ENCODE peak calls at places on chromosomes 2 and 18, in nine cellular contexts. F is suprapubic skin, C is transverse colon, A is HCT116, G is gastrocnemius medialis, S is heart left ventricle, R is esophagus squamous epithelium, B is body of pancreas, D is stomach. V is an unnamed sample.

GRCh38 chr18:23442958-23443357 is 10.1 kb upstream of the RIOK3 start:
- DNase-seq in F (no peak), C (no peak), A (no peak), G (no peak), S (no peak), R (no peak), B (no peak), D (no peak), V (no peak)

GRCh38 chr2:163401481-163401880 is 334.3 kb downstream of the FIGN start:
- DNase-seq in F (no peak), C (no peak), A (no peak), G (no peak), S (no peak), R (no peak), B (peak), D (no peak), V (no peak)

GRCh38 chr2:212228651-212229253 is 309.9 kb downstream of the ERBB4 start:
- DNase-seq in F (no peak), C (no peak), A (no peak), G (no peak), S (no peak), R (no peak), B (no peak), D (no peak), V (no peak)

GRCh38 chr18:44946529-44947113 is 265.9 kb downstream of the SETBP1 start:
- DNase-seq in F (no peak), C (no peak), A (no peak), G (no peak), S (no peak), R (no peak), B (no peak), D (no peak), V (no peak)

GRCh38 chr18:77547757-77548156 is 298.1 kb downstream of the GALR1 start:
- DNase-seq in F (no peak), C (peak), A (no peak), G (no peak), S (peak), R (no peak), B (peak), D (no peak), V (no peak)

GRCh38 chr18:13454363-13455150 is 236.0 kb downstream of the LDLRAD4 start:
- DNase-seq in F (no peak), C (no peak), A (no peak), G (no peak), S (no peak), R (no peak), B (no peak), D (peak), V (no peak)

GRCh38 chr2:204538179-204539009 is 6.9 kb upstream of the PARD3B start:
- DNase-seq in F (no peak), C (no peak), A (no peak), G (no peak), S (no peak), R (no peak), B (no peak), D (peak), V (no peak)

GRCh38 chr2:37982147-37982582 is 57.1 kb downstream of the RMDN2 start:
- DNase-seq in F (peak), C (peak), A (peak), G (peak), S (peak), R (no peak), B (peak), D (peak), V (peak)

GRCh38 chr2:200877443-200877842 is 11.4 kb downstream of the PPIL3 start:
- DNase-seq in F (no peak), C (no peak), A (no peak), G (no peak), S (no peak), R (no peak), B (no peak), D (no peak), V (no peak)

GRCh38 chr18:5588529-5588928 is 44.7 kb upstream of the EPB41L3 start:
- DNase-seq in F (no peak), C (no peak), A (no peak), G (no peak), S (no peak), R (no peak), B (no peak), D (no peak), V (no peak)

GRCh38 chr18:5294113-5294617 is 1.4 kb downstream of the ZBTB14 start:
- DNase-seq in F (no peak), C (peak), A (no peak), G (peak), S (no peak), R (peak), B (peak), D (peak), V (peak)

GRCh38 chr18:48934708-48935432 is 15.9 kb downstream of the SMAD7 start:
- DNase-seq in F (no peak), C (peak), A (no peak), G (peak), S (peak), R (no peak), B (peak), D (peak), V (no peak)

GRCh38 chr2:70477473-70477872 is 76.2 kb downstream of the TGFA start:
- DNase-seq in F (no peak), C (no peak), A (no peak), G (no peak), S (no peak), R (no peak), B (no peak), D (no peak), V (no peak)

GRCh38 chr2:165277295-165277694 is 38.1 kb downstream of the SCN2A start:
- DNase-seq in F (no peak), C (no peak), A (no peak), G (no peak), S (no peak), R (no peak), B (no peak), D (no peak), V (no peak)

GRCh38 chr2:203646961-203647360 is 59.5 kb upstream of the CD28 start:
- DNase-seq in F (no peak), C (no peak), A (no peak), G (no peak), S (no peak), R (no peak), B (no peak), D (no peak), V (no peak)

GRCh38 chr2:231726276-231726675 is 18.0 kb downstream of the PTMA start:
- DNase-seq in F (no peak), C (no peak), A (no peak), G (no peak), S (no peak), R (no peak), B (no peak), D (no peak), V (no peak)

GRCh38 chr2:129753261-129753660 is 226.2 kb upstream of the RAB6C start:
- DNase-seq in F (peak), C (no peak), A (no peak), G (no peak), S (no peak), R (no peak), B (no peak), D (no peak), V (no peak)

GRCh38 chr2:127873707-127874303 is 12.0 kb downstream of the AMMECR1L start:
- DNase-seq in F (no peak), C (no peak), A (no peak), G (no peak), S (no peak), R (no peak), B (no peak), D (no peak), V (no peak)

GRCh38 chr2:177917169-177917568 is 155.4 kb downstream of the PDE11A start:
- DNase-seq in F (no peak), C (no peak), A (no peak), G (no peak), S (no peak), R (no peak), B (no peak), D (no peak), V (no peak)

GRCh38 chr2:10057231-10058107 is 14.1 kb downstream of the KLF11 start:
- DNase-seq in F (no peak), C (peak), A (no peak), G (no peak), S (peak), R (no peak), B (peak), D (peak), V (no peak)

GRCh38 chr2:134917219-134917957 is 1.2 kb upstream of the CCNT2 start:
- DNase-seq in F (no peak), C (peak), A (no peak), G (peak), S (peak), R (no peak), B (peak), D (no peak), V (peak)

GRCh38 chr2:45013229-45014015 is 4.2 kb upstream of the SIX2 start:
- DNase-seq in F (no peak), C (no peak), A (no peak), G (no peak), S (no peak), R (no peak), B (no peak), D (no peak), V (no peak)

GRCh38 chr2:10901565-10901964 is 10.2 kb upstream of the KCNF1 start:
- DNase-seq in F (no peak), C (no peak), A (no peak), G (no peak), S (no peak), R (no peak), B (no peak), D (no peak), V (no peak)

GRCh38 chr2:74414913-74415761 is 6.3 kb downstream of the C2orf81 start:
- DNase-seq in F (no peak), C (peak), A (no peak), G (no peak), S (peak), R (no peak), B (peak), D (peak), V (peak)

GRCh38 chr2:54341656-54342055 is 85.6 kb upstream of the TSPYL6 start:
- DNase-seq in F (no peak), C (no peak), A (no peak), G (no peak), S (no peak), R (no peak), B (no peak), D (no peak), V (no peak)

GRCh38 chr2:55163895-55164509 is 68.1 kb downstream of the CLHC1 start:
- DNase-seq in F (no peak), C (no peak), A (no peak), G (no peak), S (no peak), R (no peak), B (peak), D (peak), V (no peak)

GRCh38 chr2:11669454-11670291 is at the start of gene NTSR2:
- DNase-seq in F (peak), C (peak), A (no peak), G (peak), S (peak), R (no peak), B (peak), D (peak), V (no peak)

GRCh38 chr18:48868468-48869466 is 82.0 kb downstream of the SMAD7 start:
- DNase-seq in F (no peak), C (peak), A (no peak), G (no peak), S (no peak), R (no peak), B (peak), D (peak), V (peak)

GRCh38 chr2:85577386-85578242 is at the start of gene VAMP8:
- DNase-seq in F (peak), C (peak), A (peak), G (peak), S (no peak), R (no peak), B (peak), D (peak), V (peak)

GRCh38 chr18:2293109-2293839 is 278.0 kb downstream of the METTL4 start:
- DNase-seq in F (no peak), C (no peak), A (no peak), G (no peak), S (no peak), R (no peak), B (no peak), D (no peak), V (no peak)

GRCh38 chr2:72669121-72669520 is 156.7 kb downstream of the EXOC6B start:
- DNase-seq in F (no peak), C (no peak), A (no peak), G (no peak), S (no peak), R (no peak), B (no peak), D (no peak), V (no peak)

GRCh38 chr18:2805970-2806943 is 40.5 kb upstream of the EMILIN2 start:
- DNase-seq in F (no peak), C (no peak), A (no peak), G (no peak), S (no peak), R (no peak), B (no peak), D (no peak), V (no peak)

GRCh38 chr2:85854166-85854509 is 34.7 kb downstream of the ST3GAL5 start:
- DNase-seq in F (no peak), C (no peak), A (no peak), G (no peak), S (no peak), R (no peak), B (no peak), D (no peak), V (peak)

GRCh38 chr2:66069937-66070716 is 364.8 kb upstream of the MEIS1 start:
- DNase-seq in F (no peak), C (no peak), A (no peak), G (no peak), S (no peak), R (no peak), B (no peak), D (no peak), V (no peak)

GRCh38 chr2:77567723-77568122 is 45.5 kb upstream of the LRRTM4 start:
- DNase-seq in F (no peak), C (peak), A (no peak), G (no peak), S (no peak), R (no peak), B (no peak), D (no peak), V (peak)
- TF ChIP-seq POLR2A in F (no peak), C (no peak), A (no peak), G (no peak), S (no peak), R (no peak), B (no peak), D (no peak), V (peak)

GRCh38 chr2:108586116-108586515 is 51.8 kb downstream of the LIMS1 start:
- DNase-seq in F (no peak), C (no peak), A (no peak), G (no peak), S (no peak), R (no peak), B (no peak), D (no peak), V (no peak)

GRCh38 chr2:108588070-108588668 is 53.9 kb downstream of the LIMS1 start:
- DNase-seq in F (no peak), C (no peak), A (no peak), G (no peak), S (no peak), R (no peak), B (peak), D (peak), V (no peak)

GRCh38 chr2:108585446-108585845 is 51.2 kb downstream of the LIMS1 start:
- DNase-seq in F (no peak), C (no peak), A (no peak), G (no peak), S (no peak), R (no peak), B (no peak), D (no peak), V (no peak)

GRCh38 chr2:108587621-108588020 is 53.4 kb downstream of the LIMS1 start:
- DNase-seq in F (no peak), C (no peak), A (no peak), G (peak), S (peak), R (no peak), B (peak), D (no peak), V (no peak)

GRCh38 chr2:108586631-108587030 is 52.4 kb downstream of the LIMS1 start:
- DNase-seq in F (no peak), C (no peak), A (no peak), G (no peak), S (peak), R (no peak), B (no peak), D (no peak), V (no peak)
- H3K27ac ChIP-seq in F (no peak), C (peak), A (no peak), G (peak), S (peak), R (peak), B (peak), D (peak), V (no peak)

DNA sequence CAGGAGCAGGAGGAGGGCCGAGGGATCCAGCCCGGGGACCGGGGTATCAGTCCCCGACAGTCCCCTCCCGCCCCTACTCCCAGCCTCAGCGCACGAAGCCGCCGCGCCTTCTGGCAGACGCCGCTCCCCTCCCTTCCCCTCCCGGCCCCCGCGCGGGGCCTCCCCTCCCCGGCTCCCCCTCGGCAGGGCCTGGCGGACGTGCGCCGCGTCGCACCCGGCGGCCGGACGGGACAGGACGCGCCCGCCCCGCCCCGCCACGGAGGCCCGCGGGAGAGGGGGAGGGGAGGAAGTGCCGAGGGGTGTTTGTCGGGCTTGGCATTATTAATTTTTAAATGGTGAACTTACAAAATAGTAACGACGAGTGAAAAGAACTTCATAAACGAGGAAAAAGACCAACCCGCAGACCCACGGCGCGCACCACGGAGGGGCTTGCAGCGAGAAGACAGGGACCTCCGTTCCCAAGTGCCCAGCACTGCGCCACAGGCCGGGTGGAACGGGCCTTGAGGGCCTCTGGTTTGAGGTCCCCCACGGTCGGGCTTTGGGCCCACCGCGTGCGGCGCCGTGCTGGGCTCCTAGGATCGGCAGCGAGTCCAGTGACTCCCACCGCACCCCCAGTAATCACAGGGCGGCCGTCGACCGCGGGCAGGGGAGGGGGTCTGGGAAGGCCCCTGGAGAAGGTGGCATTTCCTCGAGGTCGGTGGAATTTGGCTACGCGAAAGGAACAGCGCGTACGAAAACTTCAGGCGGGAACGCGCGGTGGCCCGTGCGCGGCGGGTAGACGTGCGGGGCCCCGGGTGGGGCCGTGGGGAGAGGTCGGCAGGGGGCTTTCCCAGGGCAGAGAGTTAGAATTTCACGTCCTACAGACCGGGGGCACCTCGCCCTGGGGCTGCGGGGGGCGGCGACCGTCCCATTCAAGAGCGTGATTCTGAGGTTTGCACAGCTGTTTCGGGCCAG is 954 bp upstream of the CTDSP1 start:
- DNase-seq in F (peak), C (peak), A (peak), G (peak), S (peak), R (no peak), B (peak), D (peak), V (peak)
- TF ChIP-seq POLR2A in F (no peak), C (no peak), A (no peak), G (no peak), S (no peak), R (peak), B (no peak), D (no peak), V (no peak)

GRCh38 chr2:20062615-20063545 is 11.5 kb upstream of the LAPTM4A start:
- DNase-seq in F (no peak), C (no peak), A (no peak), G (peak), S (no peak), R (no peak), B (no peak), D (no peak), V (no peak)
- H3K27ac ChIP-seq in F (no peak), C (peak), A (no peak), G (no peak), S (no peak), R (peak), B (no peak), D (no peak), V (peak)

GRCh38 chr2:25672500-25673169 is 742 bp downstream of the DTNB start:
- DNase-seq in F (peak), C (peak), A (no peak), G (peak), S (peak), R (no peak), B (peak), D (peak), V (peak)
- TF ChIP-seq POLR2A in F (no peak), C (no peak), A (no peak), G (no peak), S (no peak), R (no peak), B (no peak), D (no peak), V (no peak)

DNA sequence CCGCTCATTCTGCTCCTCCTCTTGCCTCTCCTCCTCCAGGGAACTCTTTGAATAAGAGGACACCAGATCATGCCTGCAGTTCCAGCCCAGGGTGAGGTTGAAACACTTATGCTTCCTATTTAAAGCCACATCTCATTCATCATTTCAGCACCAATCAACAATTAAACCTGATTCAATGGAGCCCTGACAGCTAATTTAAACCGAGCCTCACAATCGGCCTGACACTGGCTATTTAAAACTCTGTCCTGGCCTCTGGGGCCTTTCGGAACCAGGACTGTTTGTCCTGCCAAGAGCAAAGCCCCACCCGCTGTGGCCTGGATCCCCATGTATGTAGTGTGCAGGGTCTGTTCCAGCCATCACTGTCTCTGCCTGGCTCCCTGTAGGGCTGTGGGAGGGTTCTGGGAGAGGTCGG is 97.5 kb downstream of the MCFD2 start:
- DNase-seq in F (peak), C (peak), A (no peak), G (peak), S (peak), R (no peak), B (peak), D (no peak), V (no peak)
- H3K27ac ChIP-seq in F (peak), C (peak), A (no peak), G (peak), S (peak), R (peak), B (no peak), D (no peak), V (no peak)

DNA sequence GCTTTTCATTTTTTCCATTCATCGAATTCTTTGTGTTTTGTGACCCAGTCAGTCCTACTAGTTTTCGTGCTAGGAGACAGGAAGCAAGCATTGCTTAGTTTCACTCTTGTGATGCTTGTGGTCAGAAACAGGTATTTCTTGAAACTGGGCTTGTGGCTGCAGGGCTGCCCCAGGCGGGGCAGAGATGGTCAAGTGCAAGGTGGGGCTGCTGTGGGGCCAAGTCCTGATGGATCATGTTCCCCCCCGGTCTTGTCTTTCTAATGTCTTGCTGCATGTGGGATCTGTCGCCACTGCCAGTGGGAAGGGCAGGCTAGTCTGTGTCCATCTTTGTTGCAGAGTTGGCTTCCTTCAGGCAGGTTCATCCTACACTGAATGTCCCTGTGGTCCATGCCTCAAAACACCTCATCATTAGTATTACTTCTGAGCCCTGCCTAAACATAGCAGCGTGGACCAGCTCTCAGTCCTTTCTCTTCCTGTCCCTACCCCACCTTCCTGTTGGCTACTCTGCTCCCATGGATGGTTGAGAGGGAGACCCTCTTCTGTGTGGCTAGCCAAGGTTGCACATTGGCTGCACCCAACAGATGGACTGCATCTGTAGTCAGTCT is 38.7 kb downstream of the INPP4A start:
- DNase-seq in F (no peak), C (no peak), A (no peak), G (no peak), S (no peak), R (no peak), B (no peak), D (no peak), V (no peak)
- TF ChIP-seq POLR2A in F (no peak), C (no peak), A (no peak), G (no peak), S (no peak), R (no peak), B (no peak), D (no peak), V (no peak)

V was measured in Peyer's patch.